ENCODE peak calls at places on chromosomes 12 and 14, in four cellular contexts. H, L, Z and K are unnamed samples.

GRCh38 chr12:124771462-124772361 is 92.0 kb downstream of the SCARB1 start:
- DNase-seq in Z (peak), L (peak), H (peak), K (peak)

GRCh38 chr14:103552011-103552797 is 10.3 kb downstream of the BAG5 start:
- DNase-seq in L (peak), Z (no peak), H (peak), K (no peak)

GRCh38 chr14:60721331-60722162 is 2.6 kb downstream of the SIX4 start:
- DNase-seq in H (peak), Z (peak), L (peak), K (no peak)

GRCh38 chr12:83318386-83318971 is 631.8 kb downstream of the TMTC2 start:
- DNase-seq in H (no peak), Z (no peak), L (no peak), K (no peak)

GRCh38 chr12:39931857-39932256 is 174.0 kb downstream of the SLC2A13 start:
- DNase-seq in Z (no peak), H (peak), L (peak), K (no peak)

GRCh38 chr12:27868165-27868564 is 88.1 kb upstream of the MANSC4 start:
- DNase-seq in Z (no peak), H (peak), L (peak), K (no peak)

GRCh38 chr12:124466200-124467128 is 100.9 kb downstream of the NCOR2 start:
- DNase-seq in Z (peak), L (peak), H (no peak), K (peak)

GRCh38 chr12:82625523-82625922 is 61.2 kb upstream of the TMTC2 start:
- DNase-seq in H (no peak), Z (no peak), L (no peak), K (no peak)

GRCh38 chr14:96817750-96818666 is 20.8 kb downstream of the VRK1 start:
- DNase-seq in L (no peak), H (no peak), Z (no peak), K (no peak)

GRCh38 chr14:57268161-57269067 is at the start of the genes AP5M1 and EXOC5:
- DNase-seq in Z (peak), H (peak), L (peak), K (peak)

GRCh38 chr12:63068857-63069442 is 82.1 kb downstream of the AVPR1A start:
- DNase-seq in Z (no peak), L (peak), H (peak), K (no peak)

GRCh38 chr14:53850714-53851296 is 105.8 kb downstream of the BMP4 start:
- DNase-seq in L (peak), Z (no peak), H (peak), K (no peak)

GRCh38 chr12:66143868-66144267 is 13.3 kb upstream of the LLPH start:
- DNase-seq in H (no peak), Z (no peak), L (no peak), K (no peak)

GRCh38 chr12:1925125-1925963 is 6.9 kb upstream of the CACNA2D4 start:
- DNase-seq in Z (no peak), L (no peak), H (no peak), K (no peak)

GRCh38 chr14:83372271-83372670 is 1838.6 kb upstream of the SEL1L start:
- DNase-seq in Z (no peak), H (no peak), L (no peak), K (no peak)